ENCODE peak calls at places on chromosomes 2 and 18, in ten cellular contexts. D is frontal cortex; E is activated CD8-positive, alpha-beta memory T cell treated with anti-CD3 and anti-CD28 coated beads for 24 hours; T is ovary; Y is MV-4-11; J is GM23248; H is A549; C is BJ; I is MG63; Q is kidney tubule cell. Z is an unnamed sample.

GRCh38 chr2:120228503-120228902 is 5.3 kb upstream of the TMEM185B start:
- DNase-seq in D (no peak), E (no peak), T (no peak), Y (no peak), J (no peak), H (no peak), C (no peak), I (no peak), Q (peak), Z (no peak)

GRCh38 chr18:77059294-77059916 is 73.2 kb downstream of the MBP start:
- DNase-seq in D (no peak), E (no peak), T (no peak), Y (peak), J (peak), H (peak), C (no peak), I (peak), Q (peak), Z (no peak)

GRCh38 chr2:188280811-188281222 is 10.9 kb upstream of the GULP1 start:
- DNase-seq in D (no peak), E (no peak), T (no peak), Y (no peak), J (no peak), H (peak), C (no peak), I (no peak), Q (no peak), Z (no peak)

GRCh38 chr2:202096736-202097135 is 23.7 kb downstream of the KIAA2012 start:
- DNase-seq in D (no peak), E (no peak), T (no peak), Y (no peak), J (peak), H (no peak), C (no peak), I (no peak), Q (peak), Z (no peak)

GRCh38 chr2:60499651-60500300 is 53.7 kb downstream of the BCL11A start:
- DNase-seq in D (no peak), E (no peak), T (no peak), Y (no peak), J (no peak), H (no peak), C (no peak), I (no peak), Q (no peak), Z (no peak)

GRCh38 chr2:11503354-11503927 is 30.4 kb upstream of the GREB1 start:
- DNase-seq in D (no peak), E (no peak), T (no peak), Y (no peak), J (no peak), H (peak), C (no peak), I (no peak), Q (no peak), Z (no peak)

GRCh38 chr2:72084584-72084976 is 63.1 kb downstream of the CYP26B1 start:
- DNase-seq in D (no peak), E (no peak), T (no peak), Y (no peak), J (no peak), H (no peak), C (no peak), I (no peak), Q (no peak), Z (no peak)

GRCh38 chr2:161208527-161209139 is 48.4 kb downstream of the TANK start:
- DNase-seq in D (no peak), E (no peak), T (no peak), Y (no peak), J (peak), H (peak), C (peak), I (peak), Q (peak), Z (no peak)

GRCh38 chr2:148640767-148641166 is 3.8 kb upstream of the EPC2 start:
- DNase-seq in D (peak), E (no peak), T (no peak), Y (no peak), J (peak), H (peak), C (no peak), I (no peak), Q (no peak), Z (peak)

GRCh38 chr2:95278051-95278471 is 3.8 kb downstream of the PROM2 start:
- DNase-seq in D (no peak), E (no peak), T (no peak), Y (no peak), J (peak), H (no peak), C (no peak), I (peak), Q (peak), Z (no peak)

GRCh38 chr2:176246324-176246723 is 22.9 kb upstream of the MTX2 start:
- DNase-seq in D (no peak), E (no peak), T (no peak), Y (no peak), J (no peak), H (no peak), C (no peak), I (no peak), Q (no peak), Z (peak)

GRCh38 chr2:241003369-241003768 is 5.0 kb downstream of the SNED1 start:
- DNase-seq in D (no peak), E (peak), T (no peak), Y (no peak), J (no peak), H (no peak), C (no peak), I (no peak), Q (no peak), Z (no peak)

GRCh38 chr2:85892216-85892944 is 3.6 kb upstream of the ST3GAL5 start:
- DNase-seq in D (no peak), E (no peak), T (no peak), Y (no peak), J (no peak), H (no peak), C (no peak), I (no peak), Q (no peak), Z (no peak)

GRCh38 chr2:55585451-55586079 is 31.9 kb downstream of the PPP4R3B start:
- DNase-seq in D (no peak), E (no peak), T (no peak), Y (peak), J (peak), H (peak), C (peak), I (no peak), Q (peak), Z (no peak)

GRCh38 chr2:104977958-104978357 is 59.9 kb upstream of the MRPS9 start:
- DNase-seq in D (no peak), E (no peak), T (no peak), Y (no peak), J (no peak), H (no peak), C (no peak), I (no peak), Q (peak), Z (no peak)

GRCh38 chr2:95015261-95015918 is 10.1 kb upstream of the MAL start:
- DNase-seq in D (no peak), E (no peak), T (no peak), Y (peak), J (peak), H (no peak), C (no peak), I (no peak), Q (no peak), Z (no peak)